ENCODE peak calls at places on chromosomes 3 and 15, in ten cellular contexts. One of them, this sample, is unnamed.

GRCh38 chr3:67875338-67875737 is 220.9 kb upstream of the SUCLG2 start:
- DNase-seq in A549: peak
- DNase-seq in IMR-90: peak
- DNase-seq in heart left ventricle: no peak
- DNase-seq in ovary: no peak
- DNase-seq in uterus: no peak
- DNase-seq in right lobe of liver: no peak
- DNase-seq in endothelial cell of umbilical vein: no peak
- DNase-seq in breast epithelium: no peak
- DNase-seq in HCT116: no peak
- DNase-seq in this sample: peak

GRCh38 chr15:52789008-52789600 is 1.0 kb downstream of the ONECUT1 start:
- DNase-seq in A549: no peak
- DNase-seq in IMR-90: no peak
- DNase-seq in heart left ventricle: no peak
- DNase-seq in ovary: no peak
- DNase-seq in uterus: no peak
- DNase-seq in right lobe of liver: no peak
- DNase-seq in endothelial cell of umbilical vein: no peak
- DNase-seq in breast epithelium: no peak
- DNase-seq in HCT116: no peak
- DNase-seq in this sample: no peak

GRCh38 chr3:189942948-189943347 is 177.7 kb downstream of the P3H2 start:
- DNase-seq in A549: no peak
- DNase-seq in IMR-90: no peak
- DNase-seq in heart left ventricle: no peak
- DNase-seq in ovary: no peak
- DNase-seq in uterus: no peak
- DNase-seq in right lobe of liver: no peak
- DNase-seq in endothelial cell of umbilical vein: no peak
- DNase-seq in breast epithelium: no peak
- DNase-seq in HCT116: no peak
- DNase-seq in this sample: no peak

GRCh38 chr3:125156491-125156890 is 56.1 kb downstream of the SLC12A8 start:
- DNase-seq in A549: no peak
- DNase-seq in IMR-90: no peak
- DNase-seq in heart left ventricle: no peak
- DNase-seq in ovary: no peak
- DNase-seq in uterus: no peak
- DNase-seq in right lobe of liver: no peak
- DNase-seq in endothelial cell of umbilical vein: no peak
- DNase-seq in breast epithelium: no peak
- DNase-seq in HCT116: no peak
- DNase-seq in this sample: no peak

GRCh38 chr3:191282262-191283215 is 46.7 kb upstream of the CCDC50 start:
- DNase-seq in A549: no peak
- DNase-seq in IMR-90: no peak
- DNase-seq in heart left ventricle: no peak
- DNase-seq in ovary: no peak
- DNase-seq in uterus: no peak
- DNase-seq in right lobe of liver: no peak
- DNase-seq in endothelial cell of umbilical vein: no peak
- DNase-seq in breast epithelium: no peak
- DNase-seq in HCT116: no peak
- DNase-seq in this sample: no peak

GRCh38 chr3:66428733-66429132 is 72.1 kb downstream of the LRIG1 start:
- DNase-seq in A549: peak
- DNase-seq in IMR-90: peak
- DNase-seq in heart left ventricle: peak
- DNase-seq in ovary: peak
- DNase-seq in uterus: peak
- DNase-seq in right lobe of liver: peak
- DNase-seq in endothelial cell of umbilical vein: peak
- DNase-seq in breast epithelium: peak
- DNase-seq in HCT116: no peak
- DNase-seq in this sample: peak

GRCh38 chr3:49607796-49608195 is 53.5 kb downstream of the BSN start:
- DNase-seq in A549: no peak
- DNase-seq in IMR-90: no peak
- DNase-seq in heart left ventricle: no peak
- DNase-seq in ovary: no peak
- DNase-seq in uterus: no peak
- DNase-seq in right lobe of liver: no peak
- DNase-seq in endothelial cell of umbilical vein: no peak
- DNase-seq in breast epithelium: no peak
- DNase-seq in HCT116: no peak
- DNase-seq in this sample: no peak

GRCh38 chr15:64456634-64457108 is 3.7 kb upstream of the ZNF609 start:
- DNase-seq in A549: no peak
- DNase-seq in IMR-90: peak
- DNase-seq in heart left ventricle: no peak
- DNase-seq in ovary: no peak
- DNase-seq in uterus: no peak
- DNase-seq in right lobe of liver: no peak
- DNase-seq in endothelial cell of umbilical vein: no peak
- DNase-seq in breast epithelium: no peak
- DNase-seq in HCT116: no peak
- DNase-seq in this sample: no peak

DNA sequence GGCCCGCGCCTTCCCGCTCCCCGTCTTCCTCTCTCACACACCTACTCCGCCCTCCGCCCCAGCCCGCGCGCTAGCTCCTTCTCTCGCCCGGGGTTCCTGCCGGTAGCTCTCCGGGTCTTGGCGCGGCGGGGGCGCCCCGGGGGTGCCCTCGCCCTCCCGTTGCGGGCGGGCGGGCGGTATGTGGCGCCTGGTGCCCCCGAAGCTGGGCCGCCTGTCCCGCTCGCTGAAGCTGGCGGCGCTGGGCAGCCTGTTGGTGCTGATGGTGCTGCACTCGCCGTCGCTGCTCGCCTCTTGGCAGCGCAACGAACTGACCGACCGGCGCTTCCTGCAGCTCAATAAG is 502 bp downstream of the DIPK2A start:
- DNase-seq in A549: no peak
- DNase-seq in IMR-90: no peak
- DNase-seq in heart left ventricle: no peak
- DNase-seq in ovary: peak
- DNase-seq in uterus: no peak
- DNase-seq in right lobe of liver: no peak
- DNase-seq in endothelial cell of umbilical vein: no peak
- DNase-seq in breast epithelium: no peak
- DNase-seq in HCT116: no peak
- DNase-seq in this sample: no peak
- TF ChIP-seq POLR2A in A549: no peak
- TF ChIP-seq POLR2A in IMR-90: no peak
- TF ChIP-seq POLR2A in heart left ventricle: no peak
- TF ChIP-seq POLR2A in ovary: no peak
- TF ChIP-seq POLR2A in uterus: no peak
- TF ChIP-seq POLR2A in right lobe of liver: no peak
- TF ChIP-seq POLR2A in endothelial cell of umbilical vein: no peak
- TF ChIP-seq POLR2A in breast epithelium: no peak
- TF ChIP-seq POLR2A in HCT116: no peak
- TF ChIP-seq POLR2A in this sample: no peak

GRCh38 chr15:85700767-85701166 is 94.0 kb downstream of the KLHL25 start:
- DNase-seq in A549: no peak
- DNase-seq in IMR-90: no peak
- DNase-seq in heart left ventricle: no peak
- DNase-seq in ovary: no peak
- DNase-seq in uterus: no peak
- DNase-seq in right lobe of liver: no peak
- DNase-seq in endothelial cell of umbilical vein: no peak
- DNase-seq in breast epithelium: no peak
- DNase-seq in HCT116: no peak
- DNase-seq in this sample: no peak

GRCh38 chr15:85702321-85703230 is 92.1 kb downstream of the KLHL25 start:
- DNase-seq in A549: no peak
- DNase-seq in IMR-90: peak
- DNase-seq in heart left ventricle: no peak
- DNase-seq in ovary: no peak
- DNase-seq in uterus: no peak
- DNase-seq in right lobe of liver: no peak
- DNase-seq in endothelial cell of umbilical vein: peak
- DNase-seq in breast epithelium: no peak
- DNase-seq in HCT116: no peak
- DNase-seq in this sample: no peak

GRCh38 chr15:85706779-85707518 is 87.8 kb downstream of the KLHL25 start:
- DNase-seq in A549: no peak
- DNase-seq in IMR-90: peak
- DNase-seq in heart left ventricle: peak
- DNase-seq in ovary: peak
- DNase-seq in uterus: peak
- DNase-seq in right lobe of liver: no peak
- DNase-seq in endothelial cell of umbilical vein: peak
- DNase-seq in breast epithelium: no peak
- DNase-seq in HCT116: no peak
- DNase-seq in this sample: no peak

GRCh38 chr15:85704720-85705119 is 90.0 kb downstream of the KLHL25 start:
- DNase-seq in A549: no peak
- DNase-seq in IMR-90: no peak
- DNase-seq in heart left ventricle: no peak
- DNase-seq in ovary: no peak
- DNase-seq in uterus: peak
- DNase-seq in right lobe of liver: no peak
- DNase-seq in endothelial cell of umbilical vein: no peak
- DNase-seq in breast epithelium: no peak
- DNase-seq in HCT116: no peak
- DNase-seq in this sample: no peak

GRCh38 chr15:85704021-85704420 is 90.7 kb downstream of the KLHL25 start:
- DNase-seq in A549: no peak
- DNase-seq in IMR-90: peak
- DNase-seq in heart left ventricle: no peak
- DNase-seq in ovary: no peak
- DNase-seq in uterus: no peak
- DNase-seq in right lobe of liver: no peak
- DNase-seq in endothelial cell of umbilical vein: no peak
- DNase-seq in breast epithelium: no peak
- DNase-seq in HCT116: no peak
- DNase-seq in this sample: no peak
- TF ChIP-seq POLR2A in A549: no peak
- TF ChIP-seq POLR2A in IMR-90: no peak
- TF ChIP-seq POLR2A in heart left ventricle: no peak
- TF ChIP-seq POLR2A in ovary: no peak
- TF ChIP-seq POLR2A in uterus: no peak
- TF ChIP-seq POLR2A in right lobe of liver: no peak
- TF ChIP-seq POLR2A in endothelial cell of umbilical vein: no peak
- TF ChIP-seq POLR2A in breast epithelium: no peak
- TF ChIP-seq POLR2A in HCT116: no peak
- TF ChIP-seq POLR2A in this sample: no peak

GRCh38 chr3:144351968-144352367 is 380.3 kb downstream of the DIPK2A start:
- DNase-seq in A549: no peak
- DNase-seq in IMR-90: no peak
- DNase-seq in heart left ventricle: no peak
- DNase-seq in ovary: no peak
- DNase-seq in uterus: no peak
- DNase-seq in right lobe of liver: no peak
- DNase-seq in endothelial cell of umbilical vein: no peak
- DNase-seq in breast epithelium: no peak
- DNase-seq in HCT116: no peak
- DNase-seq in this sample: no peak
- TF ChIP-seq POLR2A in A549: no peak
- TF ChIP-seq POLR2A in IMR-90: no peak
- TF ChIP-seq POLR2A in heart left ventricle: no peak
- TF ChIP-seq POLR2A in ovary: no peak
- TF ChIP-seq POLR2A in uterus: no peak
- TF ChIP-seq POLR2A in right lobe of liver: no peak
- TF ChIP-seq POLR2A in endothelial cell of umbilical vein: no peak
- TF ChIP-seq POLR2A in breast epithelium: no peak
- TF ChIP-seq POLR2A in HCT116: no peak
- TF ChIP-seq POLR2A in this sample: no peak

GRCh38 chr3:186569779-186570095 is 783 bp upstream of the DNAJB11 start:
- DNase-seq in A549: no peak
- DNase-seq in IMR-90: no peak
- DNase-seq in heart left ventricle: no peak
- DNase-seq in ovary: no peak
- DNase-seq in uterus: no peak
- DNase-seq in right lobe of liver: no peak
- DNase-seq in endothelial cell of umbilical vein: no peak
- DNase-seq in breast epithelium: no peak
- DNase-seq in HCT116: no peak
- DNase-seq in this sample: no peak

GRCh38 chr3:186570941-186571643 is 572 bp downstream of the DNAJB11 start:
- DNase-seq in A549: no peak
- DNase-seq in IMR-90: no peak
- DNase-seq in heart left ventricle: no peak
- DNase-seq in ovary: no peak
- DNase-seq in uterus: no peak
- DNase-seq in right lobe of liver: no peak
- DNase-seq in endothelial cell of umbilical vein: peak
- DNase-seq in breast epithelium: no peak
- DNase-seq in HCT116: no peak
- DNase-seq in this sample: no peak

GRCh38 chr3:186571644-186572013 is 1.1 kb downstream of the DNAJB11 start:
- DNase-seq in A549: no peak
- DNase-seq in IMR-90: no peak
- DNase-seq in heart left ventricle: no peak
- DNase-seq in ovary: no peak
- DNase-seq in uterus: no peak
- DNase-seq in right lobe of liver: no peak
- DNase-seq in endothelial cell of umbilical vein: no peak
- DNase-seq in breast epithelium: no peak
- DNase-seq in HCT116: no peak
- DNase-seq in this sample: no peak

GRCh38 chr3:186567072-186567921 is at the start of gene TBCCD1:
- DNase-seq in A549: peak
- DNase-seq in IMR-90: peak
- DNase-seq in heart left ventricle: peak
- DNase-seq in ovary: peak
- DNase-seq in uterus: peak
- DNase-seq in right lobe of liver: peak
- DNase-seq in endothelial cell of umbilical vein: peak
- DNase-seq in breast epithelium: peak
- DNase-seq in HCT116: peak
- DNase-seq in this sample: peak

DNA sequence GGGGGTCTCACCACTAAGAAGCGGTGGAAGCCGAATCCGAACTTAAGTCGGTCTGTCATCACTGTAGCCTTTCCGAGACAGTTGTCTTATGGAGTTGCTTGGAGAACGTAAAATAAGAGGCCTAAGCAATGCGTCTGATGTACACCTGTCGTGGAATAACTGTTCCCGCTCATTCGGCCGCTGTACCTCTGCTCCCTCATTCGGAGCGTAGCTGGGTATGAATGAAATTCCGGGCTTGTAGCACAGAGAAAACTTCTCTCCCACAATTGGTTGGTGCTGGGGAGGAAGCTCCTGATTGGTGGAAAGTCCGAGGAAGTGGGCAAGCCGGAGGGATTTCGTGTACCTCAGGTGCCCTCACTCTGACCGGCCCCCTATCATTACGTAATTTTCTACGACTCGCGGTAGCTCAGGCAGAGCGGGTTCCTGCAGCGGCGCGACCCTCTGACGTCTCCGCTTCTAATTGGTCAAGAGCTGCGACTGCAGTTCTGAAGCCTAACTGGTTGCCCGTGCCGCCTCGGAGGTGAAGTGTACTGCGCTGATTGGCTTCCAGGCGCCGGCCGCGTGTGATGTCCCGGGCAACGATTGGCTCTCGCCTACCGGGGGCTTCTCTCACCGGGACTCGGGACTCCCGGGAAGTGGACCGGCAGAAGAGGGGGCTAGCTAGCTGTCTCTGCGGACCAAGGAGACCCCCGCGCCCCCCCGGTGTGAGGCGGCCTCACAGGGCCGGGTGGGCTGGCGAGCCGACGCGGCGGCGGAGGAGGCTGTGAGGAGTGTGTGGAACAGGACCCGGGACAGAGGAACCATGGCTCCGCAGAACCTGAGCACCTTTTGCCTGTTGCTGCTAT is at the start of gene DNAJB11:
- DNase-seq in A549: peak
- DNase-seq in IMR-90: peak
- DNase-seq in heart left ventricle: peak
- DNase-seq in ovary: peak
- DNase-seq in uterus: peak
- DNase-seq in right lobe of liver: peak
- DNase-seq in endothelial cell of umbilical vein: peak
- DNase-seq in breast epithelium: peak
- DNase-seq in HCT116: peak
- DNase-seq in this sample: peak
- TF ChIP-seq POLR2A in A549: peak
- TF ChIP-seq POLR2A in IMR-90: peak
- TF ChIP-seq POLR2A in heart left ventricle: peak
- TF ChIP-seq POLR2A in ovary: peak
- TF ChIP-seq POLR2A in uterus: peak
- TF ChIP-seq POLR2A in right lobe of liver: peak
- TF ChIP-seq POLR2A in endothelial cell of umbilical vein: peak
- TF ChIP-seq POLR2A in breast epithelium: peak
- TF ChIP-seq POLR2A in HCT116: peak
- TF ChIP-seq POLR2A in this sample: peak

This sample was measured in body of pancreas.